ENCODE peak calls at places on chromosomes 16 and 17, in eight cellular contexts. Q is sigmoid colon, T is transverse colon, S is breast epithelium, K is stomach, Y is GM12878, H is GM23338, W is HCT116. X is an unnamed sample. For H3K4me1, the result is how much of the 10 kb centered on the place peaks cover.

GRCh38 chr17:31740611-31741082 is 118.4 kb downstream of the COPRS start:
- DNase-seq in S (no peak), H (no peak), W (no peak), Q (no peak), Y (no peak), T (no peak), K (no peak), X (no peak)

GRCh38 chr17:21573961-21574610 is 118.2 kb upstream of the KCNJ18 start:
- DNase-seq in T (peak), S (no peak), Y (no peak), Q (peak), H (no peak), K (peak), W (no peak), X (no peak)

GRCh38 chr17:77186141-77186604 is 45.4 kb downstream of the SEC14L1 start:
- DNase-seq in H (no peak), K (no peak), S (no peak), Y (no peak), W (no peak), T (no peak), Q (no peak), X (no peak)

GRCh38 chr17:40182606-40183005 is 5.3 kb downstream of the RAPGEFL1 start:
- DNase-seq in Q (no peak), S (no peak), T (no peak), Y (no peak), H (no peak), W (no peak), K (no peak), X (no peak)

GRCh38 chr17:72764632-72765041 is 327.9 kb downstream of the SLC39A11 start:
- DNase-seq in T (no peak), W (no peak), H (no peak), K (no peak), S (no peak), Q (no peak), Y (no peak), X (no peak)

GRCh38 chr17:4986951-4987766 is at the start of gene CAMTA2:
- DNase-seq in W (peak), H (peak), Y (no peak), Q (peak), S (peak), K (peak), T (peak), X (no peak)

GRCh38 chr17:44605116-44605505 is 47.8 kb downstream of the FZD2 start:
- DNase-seq in Y (no peak), H (no peak), S (no peak), K (no peak), T (no peak), W (no peak), Q (no peak), X (no peak)

GRCh38 chr16:14372471-14372870 is 257.6 kb downstream of the PARN start:
- DNase-seq in S (no peak), T (no peak), Y (no peak), Q (no peak), W (no peak), H (peak), K (no peak), X (peak)

GRCh38 chr16:1244881-1245280 is 4.4 kb downstream of the TPSAB1 start:
- DNase-seq in H (no peak), S (peak), K (no peak), T (no peak), Q (peak), W (no peak), Y (no peak), X (no peak)

GRCh38 chr17:69947027-69947759 is 127.8 kb upstream of the KCNJ16 start:
- DNase-seq in Q (no peak), Y (no peak), K (no peak), T (no peak), S (no peak), W (no peak), H (no peak), X (no peak)

GRCh38 chr17:37551788-37552187 is 57.4 kb downstream of the SYNRG start:
- DNase-seq in W (no peak), Y (no peak), S (no peak), T (no peak), Q (no peak), H (no peak), K (no peak), X (no peak)

GRCh38 chr16:51953541-51953940 is 593.4 kb downstream of the TOX3 start:
- DNase-seq in T (no peak), S (no peak), K (no peak), Y (no peak), Q (no peak), W (no peak), H (no peak), X (no peak)

GRCh38 chr16:55239723-55240122 is 84.3 kb upstream of the IRX6 start:
- DNase-seq in H (no peak), S (no peak), Y (no peak), T (no peak), W (no peak), Q (no peak), K (no peak), X (no peak)

GRCh38 chr16:3490911-3491629 is 4.2 kb downstream of the C16orf90 start:
- DNase-seq in Q (no peak), H (peak), K (peak), T (no peak), S (no peak), Y (no peak), W (no peak), X (no peak)

GRCh38 chr17:78697122-78697845 is 84.8 kb downstream of the CYTH1 start:
- DNase-seq in W (no peak), H (no peak), T (no peak), S (no peak), Y (no peak), K (no peak), Q (no peak), X (no peak)

GRCh38 chr16:3347586-3347985 is 8.1 kb upstream of the OR2C1 start:
- DNase-seq in H (no peak), Y (no peak), K (no peak), Q (no peak), W (no peak), S (no peak), T (no peak), X (no peak)

GRCh38 chr17:34998205-34998604 is 17.9 kb downstream of the LIG3 start:
- DNase-seq in Q (peak), T (peak), W (peak), H (peak), K (peak), Y (peak), S (no peak), X (no peak)

GRCh38 chr17:73282629-73283028 is 20.9 kb upstream of the CPSF4L start:
- DNase-seq in Y (no peak), S (no peak), Q (no peak), H (no peak), K (no peak), W (no peak), T (no peak), X (no peak)

GRCh38 chr17:27976331-27976730 is 66.1 kb upstream of the NLK start:
- DNase-seq in T (no peak), H (no peak), K (no peak), W (no peak), S (no peak), Q (no peak), Y (peak), X (no peak)

GRCh38 chr17:80513892-80514291 is 30.7 kb upstream of the RPTOR start:
- DNase-seq in W (no peak), S (no peak), Q (no peak), Y (no peak), K (no peak), H (no peak), T (no peak), X (no peak)

GRCh38 chr17:50101346-50102163 is 6.4 kb downstream of the PDK2 start:
- DNase-seq in H (peak), T (peak), Y (no peak), K (peak), Q (peak), W (no peak), S (no peak), X (no peak)

GRCh38 chr17:32303861-32304288 is 38.1 kb downstream of the C17orf75 start:
- DNase-seq in K (no peak), Q (no peak), T (no peak), W (no peak), H (no peak), S (no peak), Y (no peak), X (no peak)

GRCh38 chr17:2837147-2837561 is 40.9 kb downstream of the RAP1GAP2 start:
- DNase-seq in W (no peak), Q (no peak), T (no peak), Y (no peak), K (no peak), S (no peak), H (peak), X (no peak)

DNA sequence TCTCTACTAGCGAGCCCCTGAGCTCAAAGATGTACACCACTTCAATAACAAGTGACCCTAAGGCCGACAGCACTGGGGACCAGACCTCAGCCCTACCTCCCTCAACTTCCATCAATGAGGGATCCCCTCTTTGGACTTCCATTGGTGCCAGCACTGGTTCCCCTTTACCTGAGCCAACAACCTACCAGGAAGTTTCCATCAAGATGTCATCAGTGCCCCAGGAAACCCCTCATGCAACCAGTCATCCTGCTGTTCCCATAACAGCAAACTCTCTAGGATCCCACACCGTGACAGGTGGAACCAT is 734 bp downstream of the SPN start:
- DNase-seq in K (no peak), S (no peak), Y (no peak), T (no peak), H (no peak), Q (no peak), W (no peak), X (no peak)
- H3K4me1 ChIP-seq in K (under half), S (under half), Y (under half), T (under half), H (under half), Q (under half), W (under half), X (under half)

GRCh38 chr16:66070140-66070887 is 296.2 kb upstream of the CDH5 start:
- DNase-seq in K (peak), H (no peak), T (peak), W (no peak), S (no peak), Q (peak), Y (no peak), X (no peak)
- TF ChIP-seq POLR2AphosphoS5 in K (no peak), H (no peak), T (peak), W (no peak), S (no peak), Q (peak), Y (no peak), X (no peak)

DNA sequence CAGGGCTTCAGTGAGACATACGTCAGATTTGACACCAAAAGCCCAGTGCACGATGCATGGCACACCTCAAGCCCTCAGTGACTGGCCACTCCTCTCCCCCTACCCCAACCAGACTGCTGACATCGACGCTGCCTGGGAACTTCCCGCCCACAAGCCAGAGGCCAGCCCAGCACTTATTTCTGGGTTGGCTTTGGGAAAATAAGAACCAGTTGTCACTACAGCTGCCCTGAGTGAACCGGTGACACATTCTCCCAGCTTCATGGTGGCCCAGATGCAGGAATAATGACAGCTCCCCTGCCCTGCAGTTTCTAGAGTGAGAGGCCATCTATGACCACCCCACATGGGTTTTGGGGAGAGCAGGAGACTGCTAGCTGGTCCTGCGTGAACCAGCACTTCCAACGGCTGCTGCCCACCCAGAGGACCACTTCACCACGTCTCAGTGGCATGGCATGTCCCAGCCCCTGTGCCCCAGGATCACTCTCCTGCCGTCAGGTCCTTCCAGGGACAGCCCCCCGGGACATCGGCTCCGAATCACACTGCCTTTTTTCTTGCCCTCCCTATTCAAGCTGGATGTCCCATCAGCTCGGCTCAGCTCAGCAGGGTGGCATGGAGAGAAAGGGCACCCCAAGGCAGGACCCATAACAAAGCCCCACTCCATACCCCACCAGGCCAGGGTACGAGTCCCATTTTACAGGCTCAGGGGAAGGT is 9.4 kb downstream of the KNOP1 start:
- DNase-seq in W (no peak), T (no peak), Y (no peak), Q (peak), H (no peak), S (no peak), K (no peak), X (no peak)
- H3K4me1 ChIP-seq in W (under half), T (under half), Y (under half), Q (under half), H (under half), S (under half), K (under half), X (under half)

GRCh38 chr17:47267354-47267828 is 13.8 kb downstream of the ITGB3 start:
- DNase-seq in T (no peak), K (no peak), S (no peak), H (no peak), Y (no peak), W (no peak), Q (no peak), X (no peak)

GRCh38 chr17:47262586-47262985 is 9.0 kb downstream of the ITGB3 start:
- DNase-seq in T (no peak), H (no peak), Q (no peak), K (no peak), W (no peak), S (no peak), Y (no peak), X (no peak)

GRCh38 chr17:47266782-47267181 is 13.2 kb downstream of the ITGB3 start:
- DNase-seq in T (no peak), K (no peak), Y (no peak), W (no peak), S (no peak), Q (no peak), H (no peak), X (no peak)

GRCh38 chr17:47264171-47264570 is 10.5 kb downstream of the ITGB3 start:
- DNase-seq in H (no peak), W (no peak), S (no peak), K (no peak), T (no peak), Y (no peak), Q (no peak), X (no peak)

GRCh38 chr17:47265983-47266541 is 12.4 kb downstream of the ITGB3 start:
- DNase-seq in Q (no peak), K (no peak), S (no peak), Y (no peak), T (peak), W (no peak), H (no peak), X (no peak)
- TF ChIP-seq POLR2AphosphoS5 in Q (peak), K (no peak), S (peak), Y (no peak), T (no peak), W (no peak), H (no peak), X (peak)

DNA sequence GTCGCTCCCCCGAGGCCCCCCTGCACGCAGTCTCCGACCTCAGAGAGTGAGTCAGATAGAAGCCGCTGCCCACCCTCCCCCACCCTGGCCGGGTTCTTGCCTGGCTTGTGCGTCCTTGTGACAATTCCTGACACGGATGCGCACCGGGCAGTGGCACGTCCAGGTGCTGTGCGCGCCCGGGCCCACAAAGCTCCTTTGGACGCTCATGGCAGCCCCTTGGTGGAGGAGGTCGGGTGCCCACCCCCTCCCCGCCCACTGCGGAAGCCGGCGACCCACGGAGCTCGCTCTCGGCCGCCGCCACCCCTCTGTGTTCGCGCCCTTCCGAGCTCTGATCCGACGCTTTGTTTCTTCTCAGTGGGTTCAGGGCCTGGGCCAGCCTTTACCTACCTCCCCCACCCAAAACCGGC is 662 bp upstream of the TUBB3 start:
- DNase-seq in W (peak), H (peak), T (peak), Q (peak), S (peak), Y (no peak), K (peak), X (no peak)
- H3K4me1 ChIP-seq in W (under half), H (under half), T (half or more), Q (half or more), S (under half), Y (under half), K (half or more), X (half or more)

DNA sequence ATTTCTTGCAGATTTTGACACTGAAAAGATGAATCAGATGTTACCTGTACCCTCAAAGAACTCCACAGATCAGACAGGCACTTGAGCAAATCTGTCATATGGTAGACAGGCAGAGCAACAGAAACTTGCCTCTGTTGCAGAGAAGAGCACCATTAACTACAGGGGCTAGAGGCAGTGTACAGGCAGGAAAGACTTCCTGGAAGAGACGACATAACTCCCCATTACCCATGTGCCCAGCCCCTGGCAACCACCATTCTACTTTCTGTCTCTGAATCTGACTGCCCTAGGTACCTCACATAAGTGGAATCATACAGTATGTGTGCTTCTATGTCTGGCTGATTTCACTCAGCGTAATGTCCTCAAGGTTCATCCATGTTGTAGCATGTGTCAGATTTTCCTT is 15.5 kb downstream of the GFOD2 start:
- DNase-seq in H (no peak), K (no peak), W (no peak), T (no peak), Y (no peak), Q (no peak), S (no peak), X (no peak)
- TF ChIP-seq POLR2AphosphoS5 in H (no peak), K (no peak), W (no peak), T (no peak), Y (no peak), Q (no peak), S (no peak), X (no peak)

X was measured in vagina.